ENCODE peak calls at places on chromosomes 5 and 9, in seven cellular contexts. E is Jurkat, Clone E6-1; I is stimulated activated CD4-positive, alpha-beta T cell treated with anti-CD3 and anti-CD28 coated beads, TNF-alpha, amount 100 ng/mL, for 1 hour; U is NCI-H2081 treated with DMSO at 0.1 percent for 48 hours; L is skeletal muscle cell; V is NB4; C is activated CD4-positive, alpha-beta T cell treated with anti-CD3 and anti-CD28 coated beads, Interleukin-2, amount 10 ng/mL, durations not matched to agents 7 days and 5 days. X is an unnamed sample.

GRCh38 chr5:12672141-12672540 is 767.9 kb upstream of the CTNND2 start:
- DNase-seq in V (no peak), I (no peak), E (no peak), C (no peak), U (no peak), L (no peak), X (no peak)

GRCh38 chr5:14238272-14238671 is 95.1 kb downstream of the TRIO start:
- DNase-seq in U (no peak), I (no peak), C (no peak), E (no peak), L (no peak), V (no peak), X (no peak)

GRCh38 chr5:14168139-14168792 is 25.1 kb downstream of the TRIO start:
- DNase-seq in V (peak), I (no peak), C (no peak), L (no peak), U (no peak), E (peak), X (peak)

GRCh38 chr5:157184117-157184516 is 3.5 kb downstream of the ITK start:
- DNase-seq in C (no peak), U (no peak), L (no peak), V (no peak), I (no peak), E (no peak), X (no peak)

GRCh38 chr5:1203968-1204692 is 2.7 kb downstream of the SLC6A19 start:
- DNase-seq in V (no peak), I (no peak), C (no peak), L (no peak), E (no peak), U (no peak), X (no peak)

GRCh38 chr5:74864823-74865222 is 1.4 kb downstream of the FAM169A start:
- DNase-seq in U (no peak), E (no peak), C (no peak), I (no peak), V (no peak), L (no peak), X (no peak)

GRCh38 chr9:71704806-71705205 is 63.5 kb downstream of the CEMIP2 start:
- DNase-seq in U (no peak), C (no peak), E (no peak), L (no peak), V (no peak), I (no peak), X (no peak)

GRCh38 chr5:173866249-173867172 is 21.6 kb upstream of the CPEB4 start:
- DNase-seq in I (no peak), E (no peak), U (no peak), C (no peak), V (peak), L (no peak), X (peak)

GRCh38 chr9:134863306-134863902 is 17.2 kb upstream of the FCN2 start:
- DNase-seq in C (no peak), U (no peak), E (no peak), L (no peak), V (no peak), I (no peak), X (no peak)